ENCODE peak calls at places on chromosomes 5 and 9, in four cellular contexts. R is heart right ventricle, J is cardiac muscle cell, E is transverse colon. X is an unnamed sample. For H3K27me3 and H3K9me3, the result is how much of the 10 kb centered on the place peaks cover.

GRCh38 chr9:126043691-126044090 is 282.9 kb upstream of the MVB12B start:
- DNase-seq in R (no peak), J (peak), E (no peak), X (no peak)

GRCh38 chr9:16960084-16960483 is 89.6 kb upstream of the BNC2 start:
- DNase-seq in R (no peak), J (peak), E (no peak), X (no peak)

GRCh38 chr9:126633881-126634558 is 20.3 kb downstream of the LMX1B start:
- DNase-seq in R (no peak), J (no peak), E (no peak), X (no peak)

GRCh38 chr9:105070176-105070575 is 142.2 kb upstream of the ABCA1 start:
- DNase-seq in R (no peak), J (peak), E (no peak), X (no peak)

GRCh38 chr9:4465910-4466309 is 24.4 kb upstream of the SLC1A1 start:
- DNase-seq in R (no peak), J (no peak), E (no peak), X (no peak)

GRCh38 chr9:17938256-17938655 is 359.4 kb downstream of the SH3GL2 start:
- DNase-seq in R (no peak), J (no peak), E (no peak), X (no peak)

GRCh38 chr9:130039504-130040147 is 3.4 kb downstream of the FNBP1 start:
- DNase-seq in R (no peak), J (peak), E (no peak), X (peak)

GRCh38 chr9:91045036-91045435 is 243.4 kb downstream of the SYK start:
- DNase-seq in R (no peak), J (no peak), E (no peak), X (no peak)

GRCh38 chr5:170265527-170265926 is 32.0 kb downstream of the LCP2 start:
- DNase-seq in R (peak), J (peak), E (no peak), X (peak)

GRCh38 chr5:38060354-38060753 is 198.0 kb upstream of the EGFLAM start:
- DNase-seq in R (no peak), J (peak), E (no peak), X (no peak)

GRCh38 chr5:98927988-98928801 is 612 bp downstream of the CHD1 start:
- DNase-seq in R (peak), J (peak), E (peak), X (peak)

GRCh38 chr5:174735498-174736350 is 11.3 kb downstream of the MSX2 start:
- DNase-seq in R (no peak), J (peak), E (no peak), X (no peak)

GRCh38 chr5:80128129-80128528 is 93.0 kb downstream of the THBS4 start:
- DNase-seq in R (no peak), J (peak), E (no peak), X (no peak)

GRCh38 chr5:7546555-7546954 is 150.6 kb downstream of the ADCY2 start:
- DNase-seq in R (no peak), J (no peak), E (no peak), X (no peak)

GRCh38 chr9:15246243-15246642 is 60.8 kb downstream of the TTC39B start:
- DNase-seq in R (no peak), J (no peak), E (no peak), X (no peak)

GRCh38 chr5:148090780-148091221 is 27.0 kb downstream of the SPINK5 start:
- DNase-seq in R (no peak), J (peak), E (no peak), X (no peak)

GRCh38 chr5:176875783-176876505 is 23.2 kb downstream of the HK3 start:
- DNase-seq in R (no peak), J (no peak), E (no peak), X (no peak)

GRCh38 chr5:31581498-31582099 is 49.5 kb downstream of the C5orf22 start:
- DNase-seq in R (no peak), J (peak), E (no peak), X (no peak)

GRCh38 chr9:846852-847251 is 5.4 kb downstream of the DMRT1 start:
- DNase-seq in R (no peak), J (no peak), E (no peak), X (no peak)

GRCh38 chr5:57405984-57406383 is 76.6 kb downstream of the ACTBL2 start:
- DNase-seq in R (no peak), J (peak), E (no peak), X (no peak)

GRCh38 chr5:138962619-138963370 is 87.7 kb upstream of the LRRTM2 start:
- DNase-seq in R (no peak), J (no peak), E (no peak), X (no peak)

GRCh38 chr9:101119206-101119819 is 90.8 kb downstream of the PLPPR1 start:
- DNase-seq in R (peak), J (peak), E (peak), X (no peak)

GRCh38 chr5:83567741-83568530 is 96.4 kb downstream of the VCAN start:
- DNase-seq in R (no peak), J (peak), E (no peak), X (no peak)

GRCh38 chr5:109936091-109936490 is 246.4 kb downstream of the MAN2A1 start:
- DNase-seq in R (no peak), J (no peak), E (no peak), X (no peak)

DNA sequence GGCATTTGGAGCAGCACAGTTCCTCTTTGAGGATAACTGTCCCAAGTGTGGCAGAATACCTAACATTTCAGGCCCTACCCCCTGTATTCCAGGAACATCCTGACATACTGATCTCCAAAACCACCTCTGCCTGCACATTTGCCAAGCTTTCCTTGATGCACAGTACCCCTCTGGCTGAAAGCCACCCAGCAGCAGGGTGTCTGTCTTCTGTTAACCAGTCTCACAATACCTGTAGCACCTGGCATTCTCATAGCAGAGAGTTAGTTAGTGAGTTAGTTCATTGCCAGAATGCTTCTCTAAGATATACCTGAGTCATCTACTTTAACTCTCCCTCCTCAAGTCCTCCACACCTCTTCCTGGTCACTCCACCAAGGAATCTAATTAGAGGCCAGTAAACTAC is 46.1 kb upstream of the IL7R start:
- DNase-seq in R (no peak), J (no peak), E (no peak), X (no peak)
- H3K27me3 ChIP-seq in R (under half), J (under half), E (under half), X (under half)

GRCh38 chr9:69697475-69697874 is 25.3 kb upstream of the APBA1 start:
- DNase-seq in R (no peak), J (no peak), E (no peak), X (no peak)

DNA sequence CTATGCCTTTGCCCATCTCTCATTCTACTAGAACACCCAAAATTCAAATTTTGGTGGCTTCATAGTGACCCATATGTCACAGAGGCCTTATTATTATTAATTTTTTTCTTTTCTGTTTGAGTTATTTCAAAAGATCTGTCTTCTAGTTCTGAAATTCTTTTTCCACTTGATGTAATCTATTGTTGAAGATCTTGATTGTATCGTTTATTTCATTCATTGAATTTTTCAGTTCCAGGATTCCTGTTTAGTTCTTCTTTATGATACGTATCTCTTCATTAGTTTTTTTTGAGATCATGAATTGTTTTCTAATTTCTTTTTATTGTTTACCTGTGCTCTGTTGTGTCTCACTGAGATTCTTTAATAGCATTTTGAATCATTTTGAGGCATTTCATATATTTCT is 24.6 kb upstream of the APBA1 start:
- DNase-seq in R (no peak), J (no peak), E (no peak), X (no peak)
- H3K9me3 ChIP-seq in R (under half), J (under half), E (under half), X (under half)

DNA sequence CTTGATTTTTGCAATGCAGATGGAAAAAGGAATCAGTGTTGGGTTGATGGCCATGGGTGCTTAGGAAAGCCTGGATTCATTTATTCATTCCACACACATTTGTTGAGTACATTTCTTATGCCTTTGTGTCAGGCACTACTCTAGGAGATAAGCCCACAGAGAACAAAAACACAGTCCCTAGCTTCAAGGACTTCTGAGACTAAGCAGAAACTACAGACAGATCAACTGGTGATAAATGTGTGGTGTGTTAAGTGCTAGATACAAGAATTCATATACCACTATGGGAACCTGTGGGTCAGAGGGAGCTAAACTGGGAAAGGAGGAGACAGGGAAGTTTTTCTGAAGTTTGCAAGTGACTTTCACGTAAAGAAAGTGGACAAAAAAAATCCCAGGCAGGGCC is 119.9 kb downstream of the CEMIP2 start:
- DNase-seq in R (no peak), J (no peak), E (no peak), X (no peak)
- H3K27ac ChIP-seq in R (no peak), J (peak), E (no peak), X (no peak)

GRCh38 chr5:135034186-135034962 is at the start of gene PITX1:
- DNase-seq in R (no peak), J (no peak), E (peak), X (no peak)
- H3K27me3 ChIP-seq in R (half or more), J (half or more), E (half or more), X (under half)

X was measured in ascending aorta.